ENCODE peak calls at places on chromosomes 11 and 22, in nine cellular contexts. One of them, this sample, is unnamed.

GRCh38 chr11:12274056-12274455 is 103.3 kb upstream of the PARVA start:
- DNase-seq in LoVo: no peak
- DNase-seq in fibroblast of villous mesenchyme: no peak
- DNase-seq in AG09309: no peak
- DNase-seq in cardiac muscle cell: no peak
- DNase-seq in GDM1: no peak
- DNase-seq in body of pancreas: peak; percentile 81
- DNase-seq in A172: no peak
- DNase-seq in substantia nigra: no peak
- DNase-seq in this sample: no peak

GRCh38 chr22:23693979-23694680 is 3.3 kb downstream of the RGL4 start:
- DNase-seq in LoVo: no peak
- DNase-seq in fibroblast of villous mesenchyme: no peak
- DNase-seq in AG09309: no peak
- DNase-seq in cardiac muscle cell: no peak
- DNase-seq in GDM1: no peak
- DNase-seq in body of pancreas: no peak
- DNase-seq in A172: no peak
- DNase-seq in substantia nigra: no peak
- DNase-seq in this sample: no peak

GRCh38 chr11:61494341-61495038 is 14.1 kb upstream of the LRRC10B start:
- DNase-seq in LoVo: no peak
- DNase-seq in fibroblast of villous mesenchyme: no peak
- DNase-seq in AG09309: no peak
- DNase-seq in cardiac muscle cell: peak; percentile 62
- DNase-seq in GDM1: no peak
- DNase-seq in body of pancreas: no peak
- DNase-seq in A172: no peak
- DNase-seq in substantia nigra: no peak
- DNase-seq in this sample: no peak

GRCh38 chr11:123302751-123303195 is 107.7 kb upstream of the CLMP start:
- DNase-seq in LoVo: no peak
- DNase-seq in fibroblast of villous mesenchyme: peak; percentile 24
- DNase-seq in AG09309: peak; percentile 46
- DNase-seq in cardiac muscle cell: no peak
- DNase-seq in GDM1: no peak
- DNase-seq in body of pancreas: no peak
- DNase-seq in A172: peak; percentile 67
- DNase-seq in substantia nigra: no peak
- DNase-seq in this sample: no peak

GRCh38 chr11:67600324-67601029 is 6.3 kb upstream of the NDUFV1 start:
- DNase-seq in LoVo: no peak
- DNase-seq in fibroblast of villous mesenchyme: no peak
- DNase-seq in AG09309: no peak
- DNase-seq in cardiac muscle cell: no peak
- DNase-seq in GDM1: peak; percentile 74
- DNase-seq in body of pancreas: no peak
- DNase-seq in A172: no peak
- DNase-seq in substantia nigra: no peak
- DNase-seq in this sample: no peak

GRCh38 chr22:33116846-33117547 is 58.8 kb upstream of the SYN3 start:
- DNase-seq in LoVo: peak; percentile 30
- DNase-seq in fibroblast of villous mesenchyme: no peak
- DNase-seq in AG09309: no peak
- DNase-seq in cardiac muscle cell: no peak
- DNase-seq in GDM1: no peak
- DNase-seq in body of pancreas: no peak
- DNase-seq in A172: peak; percentile 75
- DNase-seq in substantia nigra: no peak
- DNase-seq in this sample: no peak

GRCh38 chr11:130413383-130414106 is 14.9 kb downstream of the ADAMTS8 start:
- DNase-seq in LoVo: no peak
- DNase-seq in fibroblast of villous mesenchyme: no peak
- DNase-seq in AG09309: peak; percentile 79
- DNase-seq in cardiac muscle cell: no peak
- DNase-seq in GDM1: no peak
- DNase-seq in body of pancreas: no peak
- DNase-seq in A172: peak; percentile 74
- DNase-seq in substantia nigra: no peak
- DNase-seq in this sample: no peak

GRCh38 chr11:120952503-120953229 is 71.2 kb upstream of the TBCEL start:
- DNase-seq in LoVo: peak; percentile 55
- DNase-seq in fibroblast of villous mesenchyme: peak; percentile 65
- DNase-seq in AG09309: peak; percentile 10
- DNase-seq in cardiac muscle cell: peak; percentile 84
- DNase-seq in GDM1: peak; percentile 53
- DNase-seq in body of pancreas: peak; percentile 72
- DNase-seq in A172: peak; percentile 52
- DNase-seq in substantia nigra: peak; percentile 63
- DNase-seq in this sample: peak; percentile 77

GRCh38 chr11:27296406-27296994 is 66.5 kb downstream of the CCDC34 start:
- DNase-seq in LoVo: peak; percentile 56
- DNase-seq in fibroblast of villous mesenchyme: peak; percentile 76
- DNase-seq in AG09309: peak; percentile 31
- DNase-seq in cardiac muscle cell: peak; percentile 64
- DNase-seq in GDM1: no peak
- DNase-seq in body of pancreas: no peak
- DNase-seq in A172: peak; percentile 51
- DNase-seq in substantia nigra: no peak
- DNase-seq in this sample: no peak

GRCh38 chr11:20369816-20370215 is 6.3 kb downstream of the HTATIP2 start:
- DNase-seq in LoVo: no peak
- DNase-seq in fibroblast of villous mesenchyme: no peak
- DNase-seq in AG09309: no peak
- DNase-seq in cardiac muscle cell: no peak
- DNase-seq in GDM1: no peak
- DNase-seq in body of pancreas: no peak
- DNase-seq in A172: no peak
- DNase-seq in substantia nigra: no peak
- DNase-seq in this sample: peak; percentile 86

GRCh38 chr11:113106507-113106906 is 145.3 kb downstream of the NCAM1 start:
- DNase-seq in LoVo: no peak
- DNase-seq in fibroblast of villous mesenchyme: peak; percentile 82
- DNase-seq in AG09309: no peak
- DNase-seq in cardiac muscle cell: no peak
- DNase-seq in GDM1: no peak
- DNase-seq in body of pancreas: no peak
- DNase-seq in A172: peak; percentile 89
- DNase-seq in substantia nigra: no peak
- DNase-seq in this sample: no peak

GRCh38 chr11:86620796-86621575 is 51.4 kb downstream of the ME3 start:
- DNase-seq in LoVo: no peak
- DNase-seq in fibroblast of villous mesenchyme: peak; percentile 64
- DNase-seq in AG09309: peak; percentile 78
- DNase-seq in cardiac muscle cell: no peak
- DNase-seq in GDM1: no peak
- DNase-seq in body of pancreas: no peak
- DNase-seq in A172: no peak
- DNase-seq in substantia nigra: no peak
- DNase-seq in this sample: no peak

GRCh38 chr11:43852057-43852636 is 28.5 kb upstream of the ALKBH3 start:
- DNase-seq in LoVo: peak; percentile 23
- DNase-seq in fibroblast of villous mesenchyme: peak; percentile 83
- DNase-seq in AG09309: peak; percentile 53
- DNase-seq in cardiac muscle cell: peak; percentile 69
- DNase-seq in GDM1: peak; percentile 25
- DNase-seq in body of pancreas: peak; percentile 71
- DNase-seq in A172: peak; percentile 80
- DNase-seq in substantia nigra: no peak
- DNase-seq in this sample: peak; percentile 53

GRCh38 chr11:120578591-120579154 is 67.1 kb downstream of the GRIK4 start:
- DNase-seq in LoVo: no peak
- DNase-seq in fibroblast of villous mesenchyme: no peak
- DNase-seq in AG09309: no peak
- DNase-seq in cardiac muscle cell: no peak
- DNase-seq in GDM1: no peak
- DNase-seq in body of pancreas: no peak
- DNase-seq in A172: no peak
- DNase-seq in substantia nigra: no peak
- DNase-seq in this sample: no peak

GRCh38 chr11:8223513-8223899 is 40.2 kb downstream of the LMO1 start:
- DNase-seq in LoVo: no peak
- DNase-seq in fibroblast of villous mesenchyme: no peak
- DNase-seq in AG09309: no peak
- DNase-seq in cardiac muscle cell: no peak
- DNase-seq in GDM1: no peak
- DNase-seq in body of pancreas: no peak
- DNase-seq in A172: no peak
- DNase-seq in substantia nigra: no peak
- DNase-seq in this sample: no peak

GRCh38 chr11:75802913-75803820 is 11.8 kb upstream of the UVRAG start:
- DNase-seq in LoVo: peak; percentile 55
- DNase-seq in fibroblast of villous mesenchyme: peak; percentile 72
- DNase-seq in AG09309: no peak
- DNase-seq in cardiac muscle cell: peak; percentile 77
- DNase-seq in GDM1: peak; percentile 67
- DNase-seq in body of pancreas: peak; percentile 85
- DNase-seq in A172: peak; percentile 65
- DNase-seq in substantia nigra: peak; percentile 20
- DNase-seq in this sample: peak; percentile 78

GRCh38 chr22:39994046-39994565 is 648 bp upstream of the FAM83F start:
- DNase-seq in LoVo: no peak
- DNase-seq in fibroblast of villous mesenchyme: no peak
- DNase-seq in AG09309: no peak
- DNase-seq in cardiac muscle cell: no peak
- DNase-seq in GDM1: peak; percentile 38
- DNase-seq in body of pancreas: no peak
- DNase-seq in A172: no peak
- DNase-seq in substantia nigra: no peak
- DNase-seq in this sample: no peak

GRCh38 chr22:19988965-19989724 is 27.5 kb downstream of the ARVCF start:
- DNase-seq in LoVo: no peak
- DNase-seq in fibroblast of villous mesenchyme: no peak
- DNase-seq in AG09309: no peak
- DNase-seq in cardiac muscle cell: no peak
- DNase-seq in GDM1: no peak
- DNase-seq in body of pancreas: no peak
- DNase-seq in A172: no peak
- DNase-seq in substantia nigra: no peak
- DNase-seq in this sample: no peak

GRCh38 chr22:20016734-20017621 is at the start of gene ARVCF:
- DNase-seq in LoVo: peak; percentile 92
- DNase-seq in fibroblast of villous mesenchyme: peak; percentile 91
- DNase-seq in AG09309: peak; percentile 62
- DNase-seq in cardiac muscle cell: peak; percentile 93
- DNase-seq in GDM1: peak; percentile 67
- DNase-seq in body of pancreas: peak; percentile 93
- DNase-seq in A172: peak; percentile 51
- DNase-seq in substantia nigra: peak; percentile 69
- DNase-seq in this sample: peak; percentile 95

GRCh38 chr11:40185793-40186192 is 1273.7 kb downstream of the LRRC4C start:
- DNase-seq in LoVo: no peak
- DNase-seq in fibroblast of villous mesenchyme: no peak
- DNase-seq in AG09309: no peak
- DNase-seq in cardiac muscle cell: no peak
- DNase-seq in GDM1: no peak
- DNase-seq in body of pancreas: no peak
- DNase-seq in A172: no peak
- DNase-seq in substantia nigra: no peak
- DNase-seq in this sample: no peak

GRCh38 chr11:22884268-22884667 is 24.0 kb upstream of the CCDC179 start:
- DNase-seq in LoVo: no peak
- DNase-seq in fibroblast of villous mesenchyme: no peak
- DNase-seq in AG09309: no peak
- DNase-seq in cardiac muscle cell: no peak
- DNase-seq in GDM1: no peak
- DNase-seq in body of pancreas: no peak
- DNase-seq in A172: no peak
- DNase-seq in substantia nigra: no peak
- DNase-seq in this sample: no peak

GRCh38 chr22:49734390-49734789 is 93.3 kb downstream of the BRD1 start:
- DNase-seq in LoVo: no peak
- DNase-seq in fibroblast of villous mesenchyme: no peak
- DNase-seq in AG09309: no peak
- DNase-seq in cardiac muscle cell: no peak
- DNase-seq in GDM1: no peak
- DNase-seq in body of pancreas: no peak
- DNase-seq in A172: no peak
- DNase-seq in substantia nigra: no peak
- DNase-seq in this sample: no peak

GRCh38 chr11:115477410-115477809 is 26.8 kb downstream of the CADM1 start:
- DNase-seq in LoVo: no peak
- DNase-seq in fibroblast of villous mesenchyme: no peak
- DNase-seq in AG09309: no peak
- DNase-seq in cardiac muscle cell: no peak
- DNase-seq in GDM1: no peak
- DNase-seq in body of pancreas: no peak
- DNase-seq in A172: no peak
- DNase-seq in substantia nigra: no peak
- DNase-seq in this sample: no peak

GRCh38 chr11:86043765-86044534 is 24.9 kb downstream of the PICALM start:
- DNase-seq in LoVo: no peak
- DNase-seq in fibroblast of villous mesenchyme: no peak
- DNase-seq in AG09309: no peak
- DNase-seq in cardiac muscle cell: no peak
- DNase-seq in GDM1: no peak
- DNase-seq in body of pancreas: no peak
- DNase-seq in A172: no peak
- DNase-seq in substantia nigra: no peak
- DNase-seq in this sample: no peak

GRCh38 chr11:69372589-69373250 is 78.8 kb downstream of the MYEOV start:
- DNase-seq in LoVo: no peak
- DNase-seq in fibroblast of villous mesenchyme: no peak
- DNase-seq in AG09309: no peak
- DNase-seq in cardiac muscle cell: no peak
- DNase-seq in GDM1: no peak
- DNase-seq in body of pancreas: no peak
- DNase-seq in A172: no peak
- DNase-seq in substantia nigra: no peak
- DNase-seq in this sample: no peak

GRCh38 chr11:65492637-65493366 is 6.0 kb upstream of the MALAT1 start:
- DNase-seq in LoVo: no peak
- DNase-seq in fibroblast of villous mesenchyme: peak; percentile 93
- DNase-seq in AG09309: no peak
- DNase-seq in cardiac muscle cell: no peak
- DNase-seq in GDM1: peak; percentile 70
- DNase-seq in body of pancreas: peak; percentile 71
- DNase-seq in A172: peak; percentile 83
- DNase-seq in substantia nigra: peak; percentile 75
- DNase-seq in this sample: peak; percentile 93

GRCh38 chr11:92384316-92384715 is 159.7 kb downstream of the FAT3 start:
- DNase-seq in LoVo: no peak
- DNase-seq in fibroblast of villous mesenchyme: peak; percentile 18
- DNase-seq in AG09309: no peak
- DNase-seq in cardiac muscle cell: no peak
- DNase-seq in GDM1: no peak
- DNase-seq in body of pancreas: no peak
- DNase-seq in A172: no peak
- DNase-seq in substantia nigra: no peak
- DNase-seq in this sample: no peak

GRCh38 chr11:104161751-104162450 is 2.0 kb downstream of the PDGFD start:
- DNase-seq in LoVo: no peak
- DNase-seq in fibroblast of villous mesenchyme: no peak
- DNase-seq in AG09309: no peak
- DNase-seq in cardiac muscle cell: no peak
- DNase-seq in GDM1: no peak
- DNase-seq in body of pancreas: no peak
- DNase-seq in A172: no peak
- DNase-seq in substantia nigra: no peak
- DNase-seq in this sample: no peak

GRCh38 chr11:132101861-132102260 is 731.4 kb downstream of the NTM start:
- DNase-seq in LoVo: no peak
- DNase-seq in fibroblast of villous mesenchyme: no peak
- DNase-seq in AG09309: no peak
- DNase-seq in cardiac muscle cell: no peak
- DNase-seq in GDM1: no peak
- DNase-seq in body of pancreas: no peak
- DNase-seq in A172: no peak
- DNase-seq in substantia nigra: no peak
- DNase-seq in this sample: no peak

GRCh38 chr11:22671751-22672150 is 5.3 kb downstream of the GAS2 start:
- DNase-seq in LoVo: no peak
- DNase-seq in fibroblast of villous mesenchyme: no peak
- DNase-seq in AG09309: no peak
- DNase-seq in cardiac muscle cell: no peak
- DNase-seq in GDM1: no peak
- DNase-seq in body of pancreas: no peak
- DNase-seq in A172: no peak
- DNase-seq in substantia nigra: no peak
- DNase-seq in this sample: no peak

GRCh38 chr11:35553831-35554230 is 28.4 kb upstream of the PAMR1 start:
- DNase-seq in LoVo: no peak
- DNase-seq in fibroblast of villous mesenchyme: peak; percentile 98
- DNase-seq in AG09309: peak; percentile 93
- DNase-seq in cardiac muscle cell: no peak
- DNase-seq in GDM1: no peak
- DNase-seq in body of pancreas: no peak
- DNase-seq in A172: peak; percentile 25
- DNase-seq in substantia nigra: no peak
- DNase-seq in this sample: no peak